ENCODE peak calls at places on chromosomes 12 and 14, in ten cellular contexts. K is non-pigmented ciliary epithelial cell; Q is AML-193; S is A172; N is stimulated activated CD8-positive, alpha-beta memory T cell treated with anti-CD3 and anti-CD28 coated beads, Interleukin-12 subunit alpha, Interleukin-12 subunit beta, amount 100 ng/mL, for 4 hours; D is mucosa of gallbladder; L is C1 segment of cervical spinal cord; B is mammary epithelial cell; A is CD4-positive, alpha-beta T cell; F is NCI-H1048. I is an unnamed sample.

GRCh38 chr14:89728964-89729363 is 225.6 kb downstream of the EFCAB11 start:
- DNase-seq in K (no peak), Q (no peak), S (no peak), N (no peak), D (no peak), L (no peak), B (no peak), A (no peak), F (no peak), I (peak)

GRCh38 chr12:117986705-117987469 is 18.1 kb upstream of the KSR2 start:
- DNase-seq in K (peak), Q (no peak), S (peak), N (no peak), D (no peak), L (no peak), B (peak), A (no peak), F (no peak), I (peak)

GRCh38 chr14:103563089-103563620 is 395 bp downstream of the COA8 start:
- DNase-seq in K (no peak), Q (no peak), S (peak), N (no peak), D (no peak), L (no peak), B (no peak), A (no peak), F (no peak), I (peak)

GRCh38 chr12:50240792-50241114 is 42.6 kb downstream of the LIMA1 start:
- DNase-seq in K (no peak), Q (no peak), S (no peak), N (no peak), D (no peak), L (no peak), B (no peak), A (no peak), F (no peak), I (no peak)

GRCh38 chr12:31772685-31773222 is 43.9 kb upstream of the AMN1 start:
- DNase-seq in K (no peak), Q (no peak), S (no peak), N (no peak), D (peak), L (no peak), B (no peak), A (no peak), F (no peak), I (no peak)

GRCh38 chr12:113055594-113056380 is 743 bp upstream of the DTX1 start:
- DNase-seq in K (no peak), Q (no peak), S (no peak), N (no peak), D (no peak), L (no peak), B (no peak), A (no peak), F (no peak), I (no peak)

GRCh38 chr12:50258167-50258551 is 25.2 kb downstream of the LIMA1 start:
- DNase-seq in K (no peak), Q (no peak), S (no peak), N (no peak), D (peak), L (no peak), B (peak), A (no peak), F (no peak), I (no peak)

GRCh38 chr12:115394498-115395220 is 710.7 kb upstream of the TBX3 start:
- DNase-seq in K (no peak), Q (no peak), S (no peak), N (no peak), D (no peak), L (no peak), B (no peak), A (no peak), F (no peak), I (no peak)

GRCh38 chr12:49892732-49893317 is 10.9 kb downstream of the FAIM2 start:
- DNase-seq in K (no peak), Q (no peak), S (no peak), N (no peak), D (no peak), L (no peak), B (no peak), A (no peak), F (no peak), I (no peak)

GRCh38 chr12:104573-105081 is 38.1 kb downstream of the IQSEC3 start:
- DNase-seq in K (no peak), Q (no peak), S (no peak), N (peak), D (no peak), L (no peak), B (no peak), A (peak), F (no peak), I (no peak)

GRCh38 chr12:42103155-42103554 is 41.5 kb downstream of the GXYLT1 start:
- DNase-seq in K (no peak), Q (no peak), S (no peak), N (no peak), D (no peak), L (no peak), B (no peak), A (no peak), F (no peak), I (no peak)

GRCh38 chr14:101179691-101180211 is 276.2 kb upstream of the RTL1 start:
- DNase-seq in K (no peak), Q (no peak), S (no peak), N (no peak), D (no peak), L (no peak), B (no peak), A (no peak), F (no peak), I (no peak)

GRCh38 chr14:52951730-52952481 is 1.1 kb upstream of the FERMT2 start:
- DNase-seq in K (peak), Q (no peak), S (peak), N (no peak), D (peak), L (peak), B (peak), A (no peak), F (no peak), I (peak)

GRCh38 chr14:56884617-56885016 is 74.3 kb upstream of the OTX2 start:
- DNase-seq in K (no peak), Q (no peak), S (no peak), N (no peak), D (no peak), L (no peak), B (no peak), A (no peak), F (no peak), I (no peak)

I was measured in RCC 7860.